ENCODE peak calls at places on chromosomes 5 and 9, in nine cellular contexts. A, M, W, V, L, Z, O, E and Q are unnamed samples.

GRCh38 chr9:6153425-6153824 is 62.2 kb upstream of the IL33 start:
- DNase-seq in A (no peak), V (no peak), W (no peak), E (no peak), Z (peak), M (no peak), O (no peak), L (no peak), Q (no peak)

GRCh38 chr9:114003756-114004155 is 74.3 kb downstream of the AMBP start:
- DNase-seq in O (no peak), W (no peak), E (no peak), Z (peak), V (no peak), L (no peak), A (no peak), M (no peak), Q (no peak)

GRCh38 chr5:147448766-147449165 is 61.1 kb downstream of the DPYSL3 start:
- DNase-seq in O (no peak), V (no peak), A (no peak), E (no peak), M (no peak), W (no peak), L (no peak), Z (peak), Q (no peak)

GRCh38 chr5:168876419-168876818 is 297.3 kb upstream of the PANK3 start:
- DNase-seq in A (no peak), E (no peak), O (no peak), Z (no peak), V (no peak), L (no peak), W (no peak), M (no peak), Q (no peak)

GRCh38 chr5:108561416-108562204 is 179.7 kb upstream of the FBXL17 start:
- DNase-seq in O (no peak), W (no peak), Z (no peak), V (no peak), M (no peak), A (no peak), L (no peak), E (no peak), Q (no peak)

GRCh38 chr9:135602789-135603481 is 36.4 kb downstream of the GLT6D1 start:
- DNase-seq in A (peak), E (no peak), L (no peak), W (peak), O (no peak), M (peak), V (peak), Z (peak), Q (no peak)

GRCh38 chr9:86679979-86680378 is 267.3 kb downstream of the GAS1 start:
- DNase-seq in E (no peak), L (no peak), O (no peak), V (no peak), M (no peak), Z (no peak), A (no peak), W (no peak), Q (no peak)

GRCh38 chr5:178672635-178673034 is 45.8 kb upstream of the CLK4 start:
- DNase-seq in A (no peak), L (no peak), V (no peak), W (no peak), Z (no peak), E (no peak), M (no peak), O (no peak), Q (no peak)

GRCh38 chr5:66722653-66723052 is 126.5 kb downstream of the MAST4 start:
- DNase-seq in E (no peak), L (no peak), Z (no peak), V (no peak), W (no peak), A (no peak), M (no peak), O (no peak), Q (no peak)

GRCh38 chr5:969421-969839 is 39.2 kb upstream of the NKD2 start:
- DNase-seq in E (no peak), W (peak), V (no peak), M (no peak), Z (peak), L (no peak), O (no peak), A (no peak), Q (no peak)

GRCh38 chr9:2126331-2126789 is 111.2 kb downstream of the SMARCA2 start:
- DNase-seq in V (no peak), Z (peak), A (no peak), W (no peak), L (no peak), E (no peak), M (no peak), O (no peak), Q (no peak)

GRCh38 chr9:135342206-135343130 is 137.1 kb upstream of the PPP1R26 start:
- DNase-seq in A (no peak), O (no peak), W (no peak), M (no peak), L (no peak), V (no peak), Z (no peak), E (no peak), Q (no peak)

GRCh38 chr5:122150128-122150685 is 20.9 kb downstream of the ZNF474 start:
- DNase-seq in A (no peak), L (no peak), M (no peak), O (no peak), W (no peak), V (no peak), Z (no peak), E (no peak), Q (no peak)

GRCh38 chr9:111833941-111834340 is 39.2 kb upstream of the SHOC1 start:
- DNase-seq in A (no peak), M (no peak), E (no peak), Z (peak), L (no peak), O (no peak), W (no peak), V (no peak), Q (no peak)

GRCh38 chr9:34644766-34645314 is 1.6 kb upstream of the GALT start:
- DNase-seq in O (no peak), L (no peak), W (no peak), A (no peak), V (no peak), E (no peak), Z (no peak), M (no peak), Q (no peak)

GRCh38 chr9:129777769-129778130 is 24.9 kb upstream of the PTGES start:
- DNase-seq in W (no peak), O (no peak), L (no peak), M (no peak), E (no peak), V (no peak), Z (no peak), A (no peak), Q (no peak)